ENCODE peak calls at places on chromosome 4, in nine cellular contexts. One of them, this sample, is unnamed.

GRCh38 chr4:3246458-3247398 is 2.2 kb upstream of the MSANTD1 start:
- DNase-seq in ovary: no peak
- DNase-seq in astrocyte of the spinal cord: no peak
- DNase-seq in lung: no peak
- DNase-seq in cardiac muscle cell: no peak
- DNase-seq in vagina: no peak
- DNase-seq in upper lobe of right lung: no peak
- DNase-seq in GM12865: no peak
- DNase-seq in AG10803: no peak
- DNase-seq in this sample: no peak

GRCh38 chr4:156656911-156657310 is 314.7 kb downstream of the PDGFC start:
- DNase-seq in ovary: no peak
- DNase-seq in astrocyte of the spinal cord: no peak
- DNase-seq in lung: no peak
- DNase-seq in cardiac muscle cell: no peak
- DNase-seq in vagina: no peak
- DNase-seq in upper lobe of right lung: no peak
- DNase-seq in GM12865: no peak
- DNase-seq in AG10803: peak; percentile 48
- DNase-seq in this sample: no peak

GRCh38 chr4:7067147-7067522 is 729 bp downstream of the GRPEL1 start:
- DNase-seq in ovary: no peak
- DNase-seq in astrocyte of the spinal cord: no peak
- DNase-seq in lung: peak; percentile 53
- DNase-seq in cardiac muscle cell: no peak
- DNase-seq in vagina: no peak
- DNase-seq in upper lobe of right lung: peak; percentile 59
- DNase-seq in GM12865: no peak
- DNase-seq in AG10803: no peak
- DNase-seq in this sample: no peak

GRCh38 chr4:175946472-175947116 is 119.0 kb upstream of the WDR17 start:
- DNase-seq in ovary: no peak
- DNase-seq in astrocyte of the spinal cord: no peak
- DNase-seq in lung: no peak
- DNase-seq in cardiac muscle cell: no peak
- DNase-seq in vagina: no peak
- DNase-seq in upper lobe of right lung: no peak
- DNase-seq in GM12865: no peak
- DNase-seq in AG10803: peak; percentile 1
- DNase-seq in this sample: no peak

GRCh38 chr4:7299908-7300710 is 107.8 kb downstream of the SORCS2 start:
- DNase-seq in ovary: no peak
- DNase-seq in astrocyte of the spinal cord: no peak
- DNase-seq in lung: no peak
- DNase-seq in cardiac muscle cell: no peak
- DNase-seq in vagina: no peak
- DNase-seq in upper lobe of right lung: no peak
- DNase-seq in GM12865: no peak
- DNase-seq in AG10803: no peak
- DNase-seq in this sample: no peak

GRCh38 chr4:17494258-17494657 is 17.6 kb downstream of the QDPR start:
- DNase-seq in ovary: no peak
- DNase-seq in astrocyte of the spinal cord: peak; percentile 74
- DNase-seq in lung: no peak
- DNase-seq in cardiac muscle cell: no peak
- DNase-seq in vagina: no peak
- DNase-seq in upper lobe of right lung: no peak
- DNase-seq in GM12865: no peak
- DNase-seq in AG10803: peak; percentile 62
- DNase-seq in this sample: no peak

GRCh38 chr4:149031399-149031798 is 589.2 kb upstream of the NR3C2 start:
- DNase-seq in ovary: no peak
- DNase-seq in astrocyte of the spinal cord: peak; percentile 12
- DNase-seq in lung: no peak
- DNase-seq in cardiac muscle cell: peak; percentile 26
- DNase-seq in vagina: no peak
- DNase-seq in upper lobe of right lung: no peak
- DNase-seq in GM12865: peak; percentile 22
- DNase-seq in AG10803: peak; percentile 8
- DNase-seq in this sample: peak; percentile 30

GRCh38 chr4:20151436-20151835 is 100.3 kb upstream of the SLIT2 start:
- DNase-seq in ovary: no peak
- DNase-seq in astrocyte of the spinal cord: no peak
- DNase-seq in lung: no peak
- DNase-seq in cardiac muscle cell: no peak
- DNase-seq in vagina: no peak
- DNase-seq in upper lobe of right lung: no peak
- DNase-seq in GM12865: no peak
- DNase-seq in AG10803: no peak
- DNase-seq in this sample: no peak

GRCh38 chr4:26717332-26717731 is 133.4 kb downstream of the TBC1D19 start:
- DNase-seq in ovary: no peak
- DNase-seq in astrocyte of the spinal cord: peak; percentile 56
- DNase-seq in lung: no peak
- DNase-seq in cardiac muscle cell: no peak
- DNase-seq in vagina: no peak
- DNase-seq in upper lobe of right lung: no peak
- DNase-seq in GM12865: no peak
- DNase-seq in AG10803: peak; percentile 81
- DNase-seq in this sample: no peak

GRCh38 chr4:184476660-184477059 is 2.3 kb upstream of the IRF2 start:
- DNase-seq in ovary: no peak
- DNase-seq in astrocyte of the spinal cord: no peak
- DNase-seq in lung: no peak
- DNase-seq in cardiac muscle cell: no peak
- DNase-seq in vagina: no peak
- DNase-seq in upper lobe of right lung: no peak
- DNase-seq in GM12865: peak; percentile 57
- DNase-seq in AG10803: no peak
- DNase-seq in this sample: no peak

GRCh38 chr4:70737006-70737405 is 15.2 kb downstream of the RUFY3 start:
- DNase-seq in ovary: no peak
- DNase-seq in astrocyte of the spinal cord: no peak
- DNase-seq in lung: no peak
- DNase-seq in cardiac muscle cell: no peak
- DNase-seq in vagina: no peak
- DNase-seq in upper lobe of right lung: no peak
- DNase-seq in GM12865: peak; percentile 34
- DNase-seq in AG10803: no peak
- DNase-seq in this sample: no peak

GRCh38 chr4:38056024-38056685 is 96.0 kb downstream of the PTTG2 start:
- DNase-seq in ovary: no peak
- DNase-seq in astrocyte of the spinal cord: no peak
- DNase-seq in lung: no peak
- DNase-seq in cardiac muscle cell: no peak
- DNase-seq in vagina: no peak
- DNase-seq in upper lobe of right lung: no peak
- DNase-seq in GM12865: no peak
- DNase-seq in AG10803: no peak
- DNase-seq in this sample: no peak

GRCh38 chr4:71445819-71446218 is 107.0 kb downstream of the SLC4A4 start:
- DNase-seq in ovary: no peak
- DNase-seq in astrocyte of the spinal cord: no peak
- DNase-seq in lung: no peak
- DNase-seq in cardiac muscle cell: no peak
- DNase-seq in vagina: no peak
- DNase-seq in upper lobe of right lung: no peak
- DNase-seq in GM12865: no peak
- DNase-seq in AG10803: no peak
- DNase-seq in this sample: no peak

GRCh38 chr4:2954358-2955185 is 8.6 kb downstream of the NOP14 start:
- DNase-seq in ovary: no peak
- DNase-seq in astrocyte of the spinal cord: no peak
- DNase-seq in lung: no peak
- DNase-seq in cardiac muscle cell: no peak
- DNase-seq in vagina: no peak
- DNase-seq in upper lobe of right lung: no peak
- DNase-seq in GM12865: peak; percentile 86
- DNase-seq in AG10803: no peak
- DNase-seq in this sample: no peak

GRCh38 chr4:24650849-24651248 is 66.5 kb upstream of the DHX15 start:
- DNase-seq in ovary: no peak
- DNase-seq in astrocyte of the spinal cord: no peak
- DNase-seq in lung: no peak
- DNase-seq in cardiac muscle cell: no peak
- DNase-seq in vagina: no peak
- DNase-seq in upper lobe of right lung: no peak
- DNase-seq in GM12865: no peak
- DNase-seq in AG10803: no peak
- DNase-seq in this sample: no peak

DNA sequence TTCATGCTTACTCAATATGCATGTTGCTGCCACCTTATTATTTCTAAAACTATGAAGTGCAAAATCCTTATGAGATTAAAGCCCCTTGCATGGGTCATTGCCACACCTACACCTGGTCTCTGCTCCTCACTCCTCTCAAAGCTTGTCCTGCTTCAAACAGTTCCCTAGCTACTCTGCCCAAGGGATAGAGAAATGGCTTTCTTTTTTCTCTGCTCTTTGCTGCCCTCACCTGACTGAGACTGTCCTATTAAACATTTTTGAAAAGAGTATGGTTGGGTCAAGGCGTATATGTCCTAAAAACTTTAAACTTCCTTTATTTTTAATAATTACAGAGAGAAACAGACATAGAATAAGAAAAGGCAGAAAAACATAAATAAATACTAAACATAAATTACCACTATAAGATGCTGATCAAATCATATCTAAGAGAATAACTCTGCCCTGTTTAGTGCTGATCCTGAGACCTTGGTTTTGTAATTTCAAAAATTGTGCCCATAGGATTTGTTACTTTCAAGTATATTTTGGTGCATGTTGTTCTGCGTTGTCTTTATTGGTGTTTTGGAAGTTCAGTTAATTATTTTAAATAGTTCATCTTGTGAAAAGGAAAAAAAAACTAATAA is 704.9 kb upstream of the PABPC4L start:
- DNase-seq in ovary: no peak
- DNase-seq in astrocyte of the spinal cord: peak; percentile 28
- DNase-seq in lung: no peak
- DNase-seq in cardiac muscle cell: peak; percentile 48
- DNase-seq in vagina: no peak
- DNase-seq in upper lobe of right lung: no peak
- DNase-seq in GM12865: no peak
- DNase-seq in AG10803: no peak
- DNase-seq in this sample: peak; percentile 7
- TF ChIP-seq CTCF in ovary: no peak
- TF ChIP-seq CTCF in astrocyte of the spinal cord: peak; percentile 44
- TF ChIP-seq CTCF in lung: no peak
- TF ChIP-seq CTCF in cardiac muscle cell: peak; percentile 26
- TF ChIP-seq CTCF in vagina: no peak
- TF ChIP-seq CTCF in upper lobe of right lung: peak; percentile 25
- TF ChIP-seq CTCF in GM12865: no peak
- TF ChIP-seq CTCF in AG10803: no peak
- TF ChIP-seq CTCF in this sample: peak; percentile 70

DNA sequence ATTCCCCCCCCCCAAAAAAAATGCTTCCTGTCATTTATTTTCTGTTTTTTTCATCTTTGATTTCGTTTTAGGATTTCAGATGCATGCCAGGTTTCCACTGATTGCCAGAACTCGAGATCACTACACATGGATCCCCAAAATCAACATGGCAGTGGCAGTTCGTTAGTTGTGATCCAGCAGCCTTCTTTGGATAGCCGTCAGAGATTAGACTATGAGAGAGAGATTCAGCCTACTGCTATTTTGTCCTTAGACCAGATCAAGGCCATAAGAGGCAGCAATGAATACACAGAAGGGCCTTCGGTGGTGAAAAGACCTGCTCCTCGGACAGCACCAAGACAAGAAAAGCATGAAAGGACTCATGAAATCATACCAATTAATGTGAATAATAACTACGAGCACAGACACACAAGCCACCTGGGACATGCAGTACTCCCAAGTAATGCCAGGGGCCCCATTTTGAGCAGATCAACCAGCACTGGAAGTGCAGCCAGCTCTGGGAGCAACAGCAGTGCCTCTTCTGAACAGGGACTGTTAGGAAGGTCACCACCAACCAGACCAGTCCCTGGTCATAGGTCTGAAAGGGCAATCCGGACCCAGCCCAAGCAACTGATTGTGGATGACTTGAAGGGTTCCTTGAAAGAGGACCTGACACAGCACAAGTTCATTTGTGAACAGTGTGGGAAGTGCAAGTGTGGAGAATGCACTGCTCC is 5.0 kb downstream of the SPRY1 start:
- DNase-seq in ovary: no peak
- DNase-seq in astrocyte of the spinal cord: no peak
- DNase-seq in lung: no peak
- DNase-seq in cardiac muscle cell: no peak
- DNase-seq in vagina: no peak
- DNase-seq in upper lobe of right lung: no peak
- DNase-seq in GM12865: no peak
- DNase-seq in AG10803: no peak
- DNase-seq in this sample: no peak
- H3K4me3 ChIP-seq in ovary: peak overlapping the region; percentile 62
- H3K4me3 ChIP-seq in astrocyte of the spinal cord: no peak overlapping the region
- H3K4me3 ChIP-seq in lung: no peak overlapping the region
- H3K4me3 ChIP-seq in cardiac muscle cell: peak overlapping the region; percentile 73
- H3K4me3 ChIP-seq in vagina: peak overlapping the region; percentile 89
- H3K4me3 ChIP-seq in upper lobe of right lung: peak overlapping the region; percentile 73
- H3K4me3 ChIP-seq in GM12865: no peak overlapping the region
- H3K4me3 ChIP-seq in AG10803: no peak overlapping the region
- H3K4me3 ChIP-seq in this sample: no peak overlapping the region

GRCh38 chr4:73723945-73724344 is 16.4 kb upstream of the CXCL8 start:
- DNase-seq in ovary: no peak
- DNase-seq in astrocyte of the spinal cord: no peak
- DNase-seq in lung: no peak
- DNase-seq in cardiac muscle cell: no peak
- DNase-seq in vagina: no peak
- DNase-seq in upper lobe of right lung: no peak
- DNase-seq in GM12865: no peak
- DNase-seq in AG10803: no peak
- DNase-seq in this sample: no peak
- TF ChIP-seq CTCF in ovary: no peak
- TF ChIP-seq CTCF in astrocyte of the spinal cord: no peak
- TF ChIP-seq CTCF in lung: no peak
- TF ChIP-seq CTCF in cardiac muscle cell: no peak
- TF ChIP-seq CTCF in vagina: no peak
- TF ChIP-seq CTCF in upper lobe of right lung: no peak
- TF ChIP-seq CTCF in GM12865: no peak
- TF ChIP-seq CTCF in AG10803: no peak
- TF ChIP-seq CTCF in this sample: no peak

DNA sequence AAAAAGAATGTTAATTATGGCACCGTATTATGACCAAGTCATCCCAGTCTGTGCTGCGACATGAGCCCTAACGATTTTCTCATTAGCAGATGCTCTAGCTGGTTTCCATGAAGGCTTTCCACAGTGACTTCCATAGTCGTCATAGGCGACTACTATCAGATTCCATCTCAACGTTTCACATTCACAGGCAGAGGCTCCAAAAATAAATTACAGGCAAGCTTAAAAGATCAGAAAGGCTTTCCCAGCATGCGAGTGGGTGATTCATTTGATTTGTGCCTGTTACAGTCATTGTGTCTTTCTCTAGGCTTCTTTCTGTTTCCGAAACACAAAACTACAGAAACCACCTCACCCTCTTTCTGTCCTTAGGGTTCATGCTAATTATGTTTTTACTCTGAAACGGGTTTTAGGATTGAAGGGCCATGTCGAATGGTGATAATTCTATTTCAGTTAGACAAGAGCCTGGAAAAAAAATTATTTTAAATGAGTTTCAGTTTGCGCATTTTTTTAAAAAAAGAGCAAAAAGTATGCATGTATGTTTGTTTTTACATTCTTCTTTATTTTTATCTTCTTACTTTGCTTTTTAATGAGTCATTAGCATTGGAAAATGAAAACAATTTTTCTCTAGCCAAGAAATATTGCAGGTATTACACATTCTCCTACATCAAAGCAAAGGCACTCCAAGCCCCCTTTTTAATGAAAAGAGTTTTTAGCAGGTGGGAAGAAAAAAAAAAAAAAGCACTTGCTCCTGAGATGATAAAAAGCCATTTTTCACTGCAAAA is 43.4 kb downstream of the PALLD start:
- DNase-seq in ovary: no peak
- DNase-seq in astrocyte of the spinal cord: peak; percentile 92
- DNase-seq in lung: no peak
- DNase-seq in cardiac muscle cell: peak; percentile 23
- DNase-seq in vagina: no peak
- DNase-seq in upper lobe of right lung: no peak
- DNase-seq in GM12865: no peak
- DNase-seq in AG10803: peak; percentile 69
- DNase-seq in this sample: no peak
- H3K4me3 ChIP-seq in ovary: no peak overlapping the region
- H3K4me3 ChIP-seq in astrocyte of the spinal cord: peak overlapping the region; percentile 2
- H3K4me3 ChIP-seq in lung: no peak overlapping the region
- H3K4me3 ChIP-seq in cardiac muscle cell: no peak overlapping the region
- H3K4me3 ChIP-seq in vagina: no peak overlapping the region
- H3K4me3 ChIP-seq in upper lobe of right lung: no peak overlapping the region
- H3K4me3 ChIP-seq in GM12865: no peak overlapping the region
- H3K4me3 ChIP-seq in AG10803: no peak overlapping the region
- H3K4me3 ChIP-seq in this sample: no peak overlapping the region